ENCODE peak calls at places on chromosome 1, in four cellular contexts. One of them, this sample, is unnamed.

GRCh38 chr1:63772201-63772600 is 1.6 kb upstream of the ROR1 start:
- DNase-seq in memory B cell: no peak
- DNase-seq in BJ: no peak
- DNase-seq in cardiac fibroblast: no peak
- DNase-seq in this sample: no peak

GRCh38 chr1:200883118-200883517 is 10.3 kb downstream of the GPR25 start:
- DNase-seq in memory B cell: no peak
- DNase-seq in BJ: no peak
- DNase-seq in cardiac fibroblast: no peak
- DNase-seq in this sample: no peak

GRCh38 chr1:84435159-84435558 is 36.9 kb downstream of the DNASE2B start:
- DNase-seq in memory B cell: no peak
- DNase-seq in BJ: no peak
- DNase-seq in cardiac fibroblast: no peak
- DNase-seq in this sample: no peak

GRCh38 chr1:228280961-228281591 is 73.2 kb downstream of the OBSCN start:
- DNase-seq in memory B cell: no peak
- DNase-seq in BJ: no peak
- DNase-seq in cardiac fibroblast: no peak
- DNase-seq in this sample: no peak

GRCh38 chr1:43543567-43543966 is 12.9 kb downstream of the PTPRF start:
- DNase-seq in memory B cell: no peak
- DNase-seq in BJ: no peak
- DNase-seq in cardiac fibroblast: no peak
- DNase-seq in this sample: no peak

GRCh38 chr1:47865881-47866535 is 131.2 kb downstream of the TRABD2B start:
- DNase-seq in memory B cell: no peak
- DNase-seq in BJ: no peak
- DNase-seq in cardiac fibroblast: no peak
- DNase-seq in this sample: no peak

GRCh38 chr1:33338495-33339211 is 17.8 kb upstream of the A3GALT2 start:
- DNase-seq in memory B cell: no peak
- DNase-seq in BJ: peak
- DNase-seq in cardiac fibroblast: peak
- DNase-seq in this sample: peak

GRCh38 chr1:98119793-98120192 is 199.0 kb upstream of the DPYD start:
- DNase-seq in memory B cell: no peak
- DNase-seq in BJ: no peak
- DNase-seq in cardiac fibroblast: peak
- DNase-seq in this sample: peak

GRCh38 chr1:234922987-234923386 is 205.7 kb downstream of the TOMM20 start:
- DNase-seq in memory B cell: no peak
- DNase-seq in BJ: no peak
- DNase-seq in cardiac fibroblast: no peak
- DNase-seq in this sample: no peak

GRCh38 chr1:223492044-223492443 is 98.8 kb downstream of the CCDC185 start:
- DNase-seq in memory B cell: no peak
- DNase-seq in BJ: no peak
- DNase-seq in cardiac fibroblast: no peak
- DNase-seq in this sample: no peak

GRCh38 chr1:35319988-35320713 is 51.6 kb downstream of the ZMYM4 start:
- DNase-seq in memory B cell: no peak
- DNase-seq in BJ: no peak
- DNase-seq in cardiac fibroblast: peak
- DNase-seq in this sample: no peak

GRCh38 chr1:153677718-153678518 is 570 bp upstream of the NPR1 start:
- DNase-seq in memory B cell: peak
- DNase-seq in BJ: no peak
- DNase-seq in cardiac fibroblast: peak
- DNase-seq in this sample: peak

GRCh38 chr1:1941211-1941841 is 22.2 kb upstream of the TMEM52 start:
- DNase-seq in memory B cell: no peak
- DNase-seq in BJ: no peak
- DNase-seq in cardiac fibroblast: no peak
- DNase-seq in this sample: no peak

GRCh38 chr1:26184883-26185282 is 5.5 kb upstream of the CATSPER4 start:
- DNase-seq in memory B cell: no peak
- DNase-seq in BJ: no peak
- DNase-seq in cardiac fibroblast: no peak
- DNase-seq in this sample: no peak

This sample was measured in myocyte.